ENCODE peak calls at places on chromosome 22, in five cellular contexts. One of them, this sample, is unnamed.

GRCh38 chr22:38756631-38757463 is 1.0 kb upstream of the SUN2 start:
- DNase-seq in effector CD4-positive, alpha-beta T cell: no peak
- DNase-seq in stimulated activated CD8-positive, alpha-beta memory T cell treated with anti-CD3 and anti-CD28 coated beads, Interleukin-12 subunit alpha, Interleukin-12 subunit beta, amount 100 ng/mL, for 4 hours: no peak
- DNase-seq in Caco-2: no peak
- DNase-seq in tibial artery: no peak
- DNase-seq in this sample: peak

GRCh38 chr22:37752189-37753061 is 55.3 kb upstream of the GCAT start:
- DNase-seq in effector CD4-positive, alpha-beta T cell: no peak
- DNase-seq in stimulated activated CD8-positive, alpha-beta memory T cell treated with anti-CD3 and anti-CD28 coated beads, Interleukin-12 subunit alpha, Interleukin-12 subunit beta, amount 100 ng/mL, for 4 hours: no peak
- DNase-seq in Caco-2: peak
- DNase-seq in tibial artery: peak
- DNase-seq in this sample: peak

GRCh38 chr22:30408388-30409101 is 11.7 kb downstream of the SEC14L2 start:
- DNase-seq in effector CD4-positive, alpha-beta T cell: no peak
- DNase-seq in stimulated activated CD8-positive, alpha-beta memory T cell treated with anti-CD3 and anti-CD28 coated beads, Interleukin-12 subunit alpha, Interleukin-12 subunit beta, amount 100 ng/mL, for 4 hours: no peak
- DNase-seq in Caco-2: no peak
- DNase-seq in tibial artery: no peak
- DNase-seq in this sample: no peak

GRCh38 chr22:41798736-41799135 is 1.7 kb upstream of the CCDC134 start:
- DNase-seq in effector CD4-positive, alpha-beta T cell: no peak
- DNase-seq in stimulated activated CD8-positive, alpha-beta memory T cell treated with anti-CD3 and anti-CD28 coated beads, Interleukin-12 subunit alpha, Interleukin-12 subunit beta, amount 100 ng/mL, for 4 hours: no peak
- DNase-seq in Caco-2: no peak
- DNase-seq in tibial artery: no peak
- DNase-seq in this sample: no peak

GRCh38 chr22:30265131-30265720 is 1.4 kb downstream of the OSM start:
- DNase-seq in effector CD4-positive, alpha-beta T cell: no peak
- DNase-seq in stimulated activated CD8-positive, alpha-beta memory T cell treated with anti-CD3 and anti-CD28 coated beads, Interleukin-12 subunit alpha, Interleukin-12 subunit beta, amount 100 ng/mL, for 4 hours: no peak
- DNase-seq in Caco-2: no peak
- DNase-seq in tibial artery: no peak
- DNase-seq in this sample: no peak

GRCh38 chr22:35587447-35587870 is 29.7 kb downstream of the MB start:
- DNase-seq in effector CD4-positive, alpha-beta T cell: no peak
- DNase-seq in stimulated activated CD8-positive, alpha-beta memory T cell treated with anti-CD3 and anti-CD28 coated beads, Interleukin-12 subunit alpha, Interleukin-12 subunit beta, amount 100 ng/mL, for 4 hours: no peak
- DNase-seq in Caco-2: no peak
- DNase-seq in tibial artery: peak
- DNase-seq in this sample: no peak

GRCh38 chr22:48711031-48711431 is 1116.6 kb downstream of the BRD1 start:
- DNase-seq in effector CD4-positive, alpha-beta T cell: no peak
- DNase-seq in stimulated activated CD8-positive, alpha-beta memory T cell treated with anti-CD3 and anti-CD28 coated beads, Interleukin-12 subunit alpha, Interleukin-12 subunit beta, amount 100 ng/mL, for 4 hours: no peak
- DNase-seq in Caco-2: peak
- DNase-seq in tibial artery: peak
- DNase-seq in this sample: no peak

GRCh38 chr22:48784701-48785503 is 1042.8 kb downstream of the BRD1 start:
- DNase-seq in effector CD4-positive, alpha-beta T cell: no peak
- DNase-seq in stimulated activated CD8-positive, alpha-beta memory T cell treated with anti-CD3 and anti-CD28 coated beads, Interleukin-12 subunit alpha, Interleukin-12 subunit beta, amount 100 ng/mL, for 4 hours: no peak
- DNase-seq in Caco-2: no peak
- DNase-seq in tibial artery: peak
- DNase-seq in this sample: no peak

GRCh38 chr22:42711895-42712837 is 8.5 kb downstream of the A4GALT start:
- DNase-seq in effector CD4-positive, alpha-beta T cell: no peak
- DNase-seq in stimulated activated CD8-positive, alpha-beta memory T cell treated with anti-CD3 and anti-CD28 coated beads, Interleukin-12 subunit alpha, Interleukin-12 subunit beta, amount 100 ng/mL, for 4 hours: no peak
- DNase-seq in Caco-2: no peak
- DNase-seq in tibial artery: no peak
- DNase-seq in this sample: no peak

GRCh38 chr22:24894998-24895397 is 51.5 kb downstream of the LHFPL7 start:
- DNase-seq in effector CD4-positive, alpha-beta T cell: no peak
- DNase-seq in stimulated activated CD8-positive, alpha-beta memory T cell treated with anti-CD3 and anti-CD28 coated beads, Interleukin-12 subunit alpha, Interleukin-12 subunit beta, amount 100 ng/mL, for 4 hours: no peak
- DNase-seq in Caco-2: no peak
- DNase-seq in tibial artery: peak
- DNase-seq in this sample: no peak

GRCh38 chr22:23400286-23400981 is 179.7 kb downstream of the IGLL1 start:
- DNase-seq in effector CD4-positive, alpha-beta T cell: no peak
- DNase-seq in stimulated activated CD8-positive, alpha-beta memory T cell treated with anti-CD3 and anti-CD28 coated beads, Interleukin-12 subunit alpha, Interleukin-12 subunit beta, amount 100 ng/mL, for 4 hours: no peak
- DNase-seq in Caco-2: no peak
- DNase-seq in tibial artery: peak
- DNase-seq in this sample: no peak

GRCh38 chr22:45651931-45652528 is 19.6 kb upstream of the ATXN10 start:
- DNase-seq in effector CD4-positive, alpha-beta T cell: no peak
- DNase-seq in stimulated activated CD8-positive, alpha-beta memory T cell treated with anti-CD3 and anti-CD28 coated beads, Interleukin-12 subunit alpha, Interleukin-12 subunit beta, amount 100 ng/mL, for 4 hours: no peak
- DNase-seq in Caco-2: no peak
- DNase-seq in tibial artery: no peak
- DNase-seq in this sample: no peak

GRCh38 chr22:44697423-44698179 is 4.4 kb upstream of the PRR5 start:
- DNase-seq in effector CD4-positive, alpha-beta T cell: peak
- DNase-seq in stimulated activated CD8-positive, alpha-beta memory T cell treated with anti-CD3 and anti-CD28 coated beads, Interleukin-12 subunit alpha, Interleukin-12 subunit beta, amount 100 ng/mL, for 4 hours: peak
- DNase-seq in Caco-2: peak
- DNase-seq in tibial artery: peak
- DNase-seq in this sample: peak

GRCh38 chr22:38031491-38031890 is 25.7 kb upstream of the PICK1 start:
- DNase-seq in effector CD4-positive, alpha-beta T cell: no peak
- DNase-seq in stimulated activated CD8-positive, alpha-beta memory T cell treated with anti-CD3 and anti-CD28 coated beads, Interleukin-12 subunit alpha, Interleukin-12 subunit beta, amount 100 ng/mL, for 4 hours: no peak
- DNase-seq in Caco-2: no peak
- DNase-seq in tibial artery: no peak
- DNase-seq in this sample: no peak

GRCh38 chr22:21942407-21942895 is 10.2 kb downstream of the PPM1F start:
- DNase-seq in effector CD4-positive, alpha-beta T cell: no peak
- DNase-seq in stimulated activated CD8-positive, alpha-beta memory T cell treated with anti-CD3 and anti-CD28 coated beads, Interleukin-12 subunit alpha, Interleukin-12 subunit beta, amount 100 ng/mL, for 4 hours: no peak
- DNase-seq in Caco-2: no peak
- DNase-seq in tibial artery: peak
- DNase-seq in this sample: peak

GRCh38 chr22:37601540-37602442 is 6.8 kb upstream of the GGA1 start:
- DNase-seq in effector CD4-positive, alpha-beta T cell: no peak
- DNase-seq in stimulated activated CD8-positive, alpha-beta memory T cell treated with anti-CD3 and anti-CD28 coated beads, Interleukin-12 subunit alpha, Interleukin-12 subunit beta, amount 100 ng/mL, for 4 hours: no peak
- DNase-seq in Caco-2: peak
- DNase-seq in tibial artery: no peak
- DNase-seq in this sample: peak

GRCh38 chr22:42229455-42230149 is 40.9 kb downstream of the TCF20 start:
- DNase-seq in effector CD4-positive, alpha-beta T cell: no peak
- DNase-seq in stimulated activated CD8-positive, alpha-beta memory T cell treated with anti-CD3 and anti-CD28 coated beads, Interleukin-12 subunit alpha, Interleukin-12 subunit beta, amount 100 ng/mL, for 4 hours: no peak
- DNase-seq in Caco-2: no peak
- DNase-seq in tibial artery: no peak
- DNase-seq in this sample: no peak

GRCh38 chr22:30252411-30253204 is 6.0 kb upstream of the LIF start:
- DNase-seq in effector CD4-positive, alpha-beta T cell: no peak
- DNase-seq in stimulated activated CD8-positive, alpha-beta memory T cell treated with anti-CD3 and anti-CD28 coated beads, Interleukin-12 subunit alpha, Interleukin-12 subunit beta, amount 100 ng/mL, for 4 hours: no peak
- DNase-seq in Caco-2: no peak
- DNase-seq in tibial artery: no peak
- DNase-seq in this sample: peak

GRCh38 chr22:45036154-45036553 is 26.3 kb upstream of the PHF21B start:
- DNase-seq in effector CD4-positive, alpha-beta T cell: no peak
- DNase-seq in stimulated activated CD8-positive, alpha-beta memory T cell treated with anti-CD3 and anti-CD28 coated beads, Interleukin-12 subunit alpha, Interleukin-12 subunit beta, amount 100 ng/mL, for 4 hours: no peak
- DNase-seq in Caco-2: no peak
- DNase-seq in tibial artery: no peak
- DNase-seq in this sample: peak

GRCh38 chr22:32204211-32204855 is 540 bp downstream of the RFPL2 start:
- DNase-seq in effector CD4-positive, alpha-beta T cell: no peak
- DNase-seq in stimulated activated CD8-positive, alpha-beta memory T cell treated with anti-CD3 and anti-CD28 coated beads, Interleukin-12 subunit alpha, Interleukin-12 subunit beta, amount 100 ng/mL, for 4 hours: no peak
- DNase-seq in Caco-2: no peak
- DNase-seq in tibial artery: no peak
- DNase-seq in this sample: peak

GRCh38 chr22:40417881-40418280 is 47.5 kb downstream of the SGSM3 start:
- DNase-seq in effector CD4-positive, alpha-beta T cell: no peak
- DNase-seq in stimulated activated CD8-positive, alpha-beta memory T cell treated with anti-CD3 and anti-CD28 coated beads, Interleukin-12 subunit alpha, Interleukin-12 subunit beta, amount 100 ng/mL, for 4 hours: no peak
- DNase-seq in Caco-2: no peak
- DNase-seq in tibial artery: no peak
- DNase-seq in this sample: no peak

GRCh38 chr22:20881869-20882815 is 23.3 kb downstream of the SNAP29 start:
- DNase-seq in effector CD4-positive, alpha-beta T cell: no peak
- DNase-seq in stimulated activated CD8-positive, alpha-beta memory T cell treated with anti-CD3 and anti-CD28 coated beads, Interleukin-12 subunit alpha, Interleukin-12 subunit beta, amount 100 ng/mL, for 4 hours: no peak
- DNase-seq in Caco-2: no peak
- DNase-seq in tibial artery: no peak
- DNase-seq in this sample: no peak

GRCh38 chr22:37212174-37212906 is at the start of gene SSTR3:
- DNase-seq in effector CD4-positive, alpha-beta T cell: no peak
- DNase-seq in stimulated activated CD8-positive, alpha-beta memory T cell treated with anti-CD3 and anti-CD28 coated beads, Interleukin-12 subunit alpha, Interleukin-12 subunit beta, amount 100 ng/mL, for 4 hours: no peak
- DNase-seq in Caco-2: no peak
- DNase-seq in tibial artery: peak
- DNase-seq in this sample: no peak

GRCh38 chr22:37243402-37244113 is 511 bp downstream of the RAC2 start:
- DNase-seq in effector CD4-positive, alpha-beta T cell: no peak
- DNase-seq in stimulated activated CD8-positive, alpha-beta memory T cell treated with anti-CD3 and anti-CD28 coated beads, Interleukin-12 subunit alpha, Interleukin-12 subunit beta, amount 100 ng/mL, for 4 hours: no peak
- DNase-seq in Caco-2: no peak
- DNase-seq in tibial artery: no peak
- DNase-seq in this sample: no peak

GRCh38 chr22:30873086-30873650 is 95.4 kb downstream of the MORC2 start:
- DNase-seq in effector CD4-positive, alpha-beta T cell: no peak
- DNase-seq in stimulated activated CD8-positive, alpha-beta memory T cell treated with anti-CD3 and anti-CD28 coated beads, Interleukin-12 subunit alpha, Interleukin-12 subunit beta, amount 100 ng/mL, for 4 hours: no peak
- DNase-seq in Caco-2: no peak
- DNase-seq in tibial artery: peak
- DNase-seq in this sample: no peak

GRCh38 chr22:40040927-40041326 is 46.2 kb downstream of the FAM83F start:
- DNase-seq in effector CD4-positive, alpha-beta T cell: no peak
- DNase-seq in stimulated activated CD8-positive, alpha-beta memory T cell treated with anti-CD3 and anti-CD28 coated beads, Interleukin-12 subunit alpha, Interleukin-12 subunit beta, amount 100 ng/mL, for 4 hours: no peak
- DNase-seq in Caco-2: no peak
- DNase-seq in tibial artery: no peak
- DNase-seq in this sample: no peak

GRCh38 chr22:29587938-29588699 is 7.2 kb upstream of the NIPSNAP1 start:
- DNase-seq in effector CD4-positive, alpha-beta T cell: no peak
- DNase-seq in stimulated activated CD8-positive, alpha-beta memory T cell treated with anti-CD3 and anti-CD28 coated beads, Interleukin-12 subunit alpha, Interleukin-12 subunit beta, amount 100 ng/mL, for 4 hours: no peak
- DNase-seq in Caco-2: no peak
- DNase-seq in tibial artery: no peak
- DNase-seq in this sample: peak

GRCh38 chr22:33380789-33381530 is 322.8 kb upstream of the SYN3 start:
- DNase-seq in effector CD4-positive, alpha-beta T cell: no peak
- DNase-seq in stimulated activated CD8-positive, alpha-beta memory T cell treated with anti-CD3 and anti-CD28 coated beads, Interleukin-12 subunit alpha, Interleukin-12 subunit beta, amount 100 ng/mL, for 4 hours: no peak
- DNase-seq in Caco-2: no peak
- DNase-seq in tibial artery: no peak
- DNase-seq in this sample: peak

GRCh38 chr22:49789289-49790141 is 38.2 kb downstream of the BRD1 start:
- DNase-seq in effector CD4-positive, alpha-beta T cell: peak
- DNase-seq in stimulated activated CD8-positive, alpha-beta memory T cell treated with anti-CD3 and anti-CD28 coated beads, Interleukin-12 subunit alpha, Interleukin-12 subunit beta, amount 100 ng/mL, for 4 hours: no peak
- DNase-seq in Caco-2: no peak
- DNase-seq in tibial artery: no peak
- DNase-seq in this sample: no peak

GRCh38 chr22:22348127-22348814 is 103.7 kb downstream of the VPREB1 start:
- DNase-seq in effector CD4-positive, alpha-beta T cell: no peak
- DNase-seq in stimulated activated CD8-positive, alpha-beta memory T cell treated with anti-CD3 and anti-CD28 coated beads, Interleukin-12 subunit alpha, Interleukin-12 subunit beta, amount 100 ng/mL, for 4 hours: no peak
- DNase-seq in Caco-2: no peak
- DNase-seq in tibial artery: no peak
- DNase-seq in this sample: no peak

GRCh38 chr22:24772493-24773220 is 1.9 kb downstream of the PIWIL3 start:
- DNase-seq in effector CD4-positive, alpha-beta T cell: no peak
- DNase-seq in stimulated activated CD8-positive, alpha-beta memory T cell treated with anti-CD3 and anti-CD28 coated beads, Interleukin-12 subunit alpha, Interleukin-12 subunit beta, amount 100 ng/mL, for 4 hours: no peak
- DNase-seq in Caco-2: peak
- DNase-seq in tibial artery: no peak
- DNase-seq in this sample: no peak

GRCh38 chr22:26953380-26953807 is 296.0 kb downstream of the MIAT start:
- DNase-seq in effector CD4-positive, alpha-beta T cell: no peak
- DNase-seq in stimulated activated CD8-positive, alpha-beta memory T cell treated with anti-CD3 and anti-CD28 coated beads, Interleukin-12 subunit alpha, Interleukin-12 subunit beta, amount 100 ng/mL, for 4 hours: no peak
- DNase-seq in Caco-2: no peak
- DNase-seq in tibial artery: no peak
- DNase-seq in this sample: no peak

GRCh38 chr22:40709752-40710413 is 30.6 kb downstream of the MCHR1 start:
- DNase-seq in effector CD4-positive, alpha-beta T cell: no peak
- DNase-seq in stimulated activated CD8-positive, alpha-beta memory T cell treated with anti-CD3 and anti-CD28 coated beads, Interleukin-12 subunit alpha, Interleukin-12 subunit beta, amount 100 ng/mL, for 4 hours: no peak
- DNase-seq in Caco-2: no peak
- DNase-seq in tibial artery: no peak
- DNase-seq in this sample: peak

GRCh38 chr22:18021431-18021830 is 2.9 kb downstream of the MICAL3 start:
- DNase-seq in effector CD4-positive, alpha-beta T cell: no peak
- DNase-seq in stimulated activated CD8-positive, alpha-beta memory T cell treated with anti-CD3 and anti-CD28 coated beads, Interleukin-12 subunit alpha, Interleukin-12 subunit beta, amount 100 ng/mL, for 4 hours: no peak
- DNase-seq in Caco-2: no peak
- DNase-seq in tibial artery: peak
- DNase-seq in this sample: no peak

GRCh38 chr22:42685941-42686666 is 34.6 kb downstream of the A4GALT start:
- DNase-seq in effector CD4-positive, alpha-beta T cell: no peak
- DNase-seq in stimulated activated CD8-positive, alpha-beta memory T cell treated with anti-CD3 and anti-CD28 coated beads, Interleukin-12 subunit alpha, Interleukin-12 subunit beta, amount 100 ng/mL, for 4 hours: no peak
- DNase-seq in Caco-2: no peak
- DNase-seq in tibial artery: peak
- DNase-seq in this sample: no peak

GRCh38 chr22:19430890-19431541 is 517 bp downstream of the HIRA start:
- DNase-seq in effector CD4-positive, alpha-beta T cell: no peak
- DNase-seq in stimulated activated CD8-positive, alpha-beta memory T cell treated with anti-CD3 and anti-CD28 coated beads, Interleukin-12 subunit alpha, Interleukin-12 subunit beta, amount 100 ng/mL, for 4 hours: peak
- DNase-seq in Caco-2: peak
- DNase-seq in tibial artery: no peak
- DNase-seq in this sample: peak

This sample was measured in trophoblast cell.